ENCODE peak calls at places on chromosomes 12 and 14, in seven cellular contexts. G, Z, B, V, C, U and Y are unnamed samples.

GRCh38 chr12:114430306-114430705 is 24.4 kb upstream of the TBX5 start:
- DNase-seq in G (no peak), Z (no peak), B (no peak), V (no peak), C (no peak), U (no peak), Y (no peak)

GRCh38 chr12:120316798-120317257 is 10.8 kb downstream of the PLA2G1B start:
- DNase-seq in G (no peak), Z (no peak), B (no peak), V (peak; percentile 31), C (peak; percentile 45), U (no peak), Y (no peak)

GRCh38 chr14:104164512-104164911 is 26.1 kb downstream of the KIF26A start:
- DNase-seq in G (no peak), Z (no peak), B (no peak), V (no peak), C (no peak), U (no peak), Y (no peak)

GRCh38 chr14:102593841-102594170 is 1.4 kb downstream of the RCOR1 start:
- DNase-seq in G (no peak), Z (no peak), B (no peak), V (no peak), C (no peak), U (no peak), Y (no peak)

GRCh38 chr12:95884998-95885397 is 26.2 kb downstream of the SNRPF start:
- DNase-seq in G (no peak), Z (no peak), B (no peak), V (no peak), C (peak; percentile 26), U (no peak), Y (no peak)

GRCh38 chr14:68535404-68536024 is 257.4 kb downstream of the ZFP36L1 start:
- DNase-seq in G (peak; percentile 79), Z (no peak), B (no peak), V (no peak), C (no peak), U (no peak), Y (no peak)

GRCh38 chr14:63478437-63478852 is 64.7 kb downstream of the PPP2R5E start:
- DNase-seq in G (no peak), Z (peak; percentile 65), B (no peak), V (no peak), C (no peak), U (no peak), Y (no peak)

GRCh38 chr12:14695685-14696084 is 714 bp downstream of the GUCY2C start:
- DNase-seq in G (no peak), Z (no peak), B (no peak), V (no peak), C (no peak), U (no peak), Y (no peak)

GRCh38 chr14:44847910-44848309 is 113.8 kb downstream of the KLHL28 start:
- DNase-seq in G (no peak), Z (no peak), B (no peak), V (no peak), C (no peak), U (no peak), Y (no peak)

GRCh38 chr12:132617822-132618682 is 524 bp upstream of the P2RX2 start:
- DNase-seq in G (no peak), Z (no peak), B (no peak), V (no peak), C (no peak), U (no peak), Y (peak; percentile 67)

GRCh38 chr12:64670856-64671639 is 60.8 kb downstream of the RASSF3 start:
- DNase-seq in G (peak; percentile 59), Z (no peak), B (no peak), V (peak; percentile 48), C (no peak), U (no peak), Y (no peak)

GRCh38 chr14:32996343-32996742 is 57.7 kb downstream of the NPAS3 start:
- DNase-seq in G (no peak), Z (no peak), B (no peak), V (no peak), C (no peak), U (no peak), Y (no peak)

GRCh38 chr14:70782361-70782760 is 27.0 kb downstream of the MAP3K9 start:
- DNase-seq in G (no peak), Z (no peak), B (no peak), V (no peak), C (no peak), U (no peak), Y (no peak)

GRCh38 chr14:26594756-26595545 is 2.9 kb downstream of the NOVA1 start:
- DNase-seq in G (no peak), Z (no peak), B (no peak), V (no peak), C (no peak), U (no peak), Y (no peak)

GRCh38 chr14:77491056-77491455 is 7.6 kb downstream of the ISM2 start:
- DNase-seq in G (no peak), Z (no peak), B (no peak), V (no peak), C (no peak), U (no peak), Y (no peak)

GRCh38 chr12:116136340-116136739 is 141.2 kb downstream of the MED13L start:
- DNase-seq in G (no peak), Z (no peak), B (no peak), V (no peak), C (no peak), U (no peak), Y (no peak)

GRCh38 chr14:76497550-76498484 is 121.9 kb downstream of the ESRRB start:
- DNase-seq in G (no peak), Z (no peak), B (no peak), V (peak; percentile 10), C (no peak), U (no peak), Y (peak; percentile 76)

GRCh38 chr14:89779707-89780106 is 174.8 kb downstream of the EFCAB11 start:
- DNase-seq in G (no peak), Z (no peak), B (no peak), V (peak; percentile 9), C (no peak), U (no peak), Y (no peak)

GRCh38 chr12:104467346-104467837 is 10.6 kb downstream of the CHST11 start:
- DNase-seq in G (no peak), Z (no peak), B (no peak), V (peak; percentile 91), C (no peak), U (no peak), Y (no peak)

GRCh38 chr12:92987846-92988621 is 58.9 kb upstream of the EEA1 start:
- DNase-seq in G (no peak), Z (peak; percentile 98), B (no peak), V (no peak), C (peak; percentile 45), U (no peak), Y (no peak)

GRCh38 chr14:100822921-100823320 is 3.0 kb upstream of the MEG3 start:
- DNase-seq in G (no peak), Z (no peak), B (no peak), V (no peak), C (no peak), U (no peak), Y (no peak)

GRCh38 chr12:32455607-32456063 is 56.3 kb downstream of the FGD4 start:
- DNase-seq in G (peak; percentile 45), Z (no peak), B (peak; percentile 83), V (peak; percentile 62), C (peak; percentile 55), U (no peak), Y (peak; percentile 56)

GRCh38 chr12:127083028-127083949 is 1183.7 kb upstream of the TMEM132C start:
- DNase-seq in G (peak; percentile 54), Z (peak; percentile 68), B (no peak), V (peak; percentile 85), C (peak; percentile 59), U (no peak), Y (peak; percentile 28)

GRCh38 chr12:29698756-29699155 is 85.0 kb downstream of the TMTC1 start:
- DNase-seq in G (no peak), Z (no peak), B (peak; percentile 47), V (no peak), C (no peak), U (no peak), Y (no peak)

GRCh38 chr14:96090441-96091148 is 51.4 kb downstream of the C14orf132 start:
- DNase-seq in G (no peak), Z (no peak), B (no peak), V (no peak), C (no peak), U (no peak), Y (peak; percentile 83)
- TF ChIP-seq YY1 in G (no peak), Z (no peak), B (no peak), V (no peak), C (no peak), U (no peak), Y (no peak)

DNA sequence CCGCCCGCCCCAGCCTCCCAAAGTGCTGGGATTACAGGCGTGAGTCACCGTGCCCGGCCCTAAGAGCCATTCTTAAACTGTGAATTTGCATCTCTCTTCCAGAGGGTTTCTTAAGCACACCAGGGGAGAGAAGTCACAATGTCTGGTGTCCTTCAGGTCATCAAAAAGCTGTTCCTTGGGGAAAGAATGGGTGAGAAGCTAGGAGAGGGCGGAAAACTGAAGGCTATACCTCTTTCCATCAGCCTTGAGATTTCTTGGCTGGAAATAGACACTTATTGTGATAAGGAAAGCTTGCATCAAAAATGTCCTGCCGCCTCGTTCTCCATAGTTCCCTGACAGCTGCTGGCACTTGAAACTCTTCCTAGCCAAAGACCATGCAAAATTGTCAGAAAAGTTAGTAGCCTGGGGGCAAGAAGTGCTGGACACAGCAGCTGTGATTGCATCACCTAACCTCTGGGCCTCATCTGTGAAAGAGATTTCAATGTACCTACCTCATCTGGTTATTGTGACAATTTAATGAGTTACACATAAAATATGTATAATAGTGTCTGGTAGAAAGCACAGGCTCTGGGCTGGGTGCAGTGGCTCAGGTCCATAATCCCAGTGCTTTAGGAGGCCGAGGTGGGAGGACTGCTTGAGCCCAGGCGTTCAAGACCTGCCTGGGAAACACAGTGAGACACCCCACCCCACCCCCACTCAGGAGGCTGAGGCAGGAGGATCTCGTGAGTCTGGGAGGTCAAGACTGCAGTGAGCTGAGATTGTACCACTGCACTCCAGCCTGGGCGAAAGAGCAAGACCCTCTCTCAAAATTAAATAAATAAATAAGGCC is 9.7 kb upstream of the UBC start:
- DNase-seq in G (no peak), Z (no peak), B (peak; percentile 87), V (peak; percentile 67), C (no peak), U (no peak), Y (no peak)
- TF ChIP-seq YY1 in G (no peak), Z (no peak), B (no peak), V (no peak), C (no peak), U (no peak), Y (no peak)

GRCh38 chr12:38880288-38880687 is 25.1 kb downstream of the CPNE8 start:
- DNase-seq in G (no peak), Z (peak; percentile 30), B (no peak), V (no peak), C (no peak), U (no peak), Y (peak; percentile 6)
- TF ChIP-seq YY1 in G (no peak), Z (no peak), B (no peak), V (no peak), C (no peak), U (no peak), Y (no peak)

DNA sequence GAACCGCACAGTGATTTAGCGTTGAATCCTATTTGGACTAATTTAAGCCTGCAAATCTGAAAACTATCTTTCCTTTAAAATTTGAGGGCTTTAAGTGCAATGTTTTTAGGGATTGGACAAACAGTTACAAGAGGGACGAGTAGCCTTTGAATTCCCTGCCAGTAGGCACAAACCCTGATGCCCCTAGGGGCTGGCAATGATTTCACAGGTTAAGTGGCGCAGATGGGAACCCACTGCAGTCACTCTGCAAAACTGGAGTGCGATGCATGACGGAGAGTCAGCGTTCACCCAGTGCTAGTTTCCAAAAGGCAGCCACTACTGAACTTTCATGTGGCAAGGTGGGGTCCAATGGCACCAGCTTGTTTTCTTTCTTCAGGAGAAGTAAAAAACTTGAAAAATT is 99.4 kb upstream of the FRMD6 start:
- DNase-seq in G (no peak), Z (no peak), B (no peak), V (no peak), C (no peak), U (no peak), Y (peak; percentile 58)
- TF ChIP-seq YY1 in G (no peak), Z (no peak), B (no peak), V (no peak), C (no peak), U (no peak), Y (no peak)